ENCODE peak calls at places on chromosome 13, in five cellular contexts. One of them, this sample, is unnamed.

GRCh38 chr13:23433171-23434153 is at the start of gene SACS:
- DNase-seq in Panc1: no peak
- DNase-seq in stimulated activated CD4-positive, alpha-beta T cell treated with anti-CD3 and anti-CD28 coated beads, Interleukin-15, amount 100 ng/mL, for 1 hour: no peak
- DNase-seq in brain microvascular endothelial cell: peak
- DNase-seq in activated CD4-positive, CD25-positive, alpha-beta regulatory T cell treated with anti-CD3 and anti-CD28 coated beads, Interleukin-2, amount 50 U/mL, for 72 hours: no peak
- DNase-seq in this sample: no peak

GRCh38 chr13:27043013-27043412 is 128.6 kb downstream of the USP12 start:
- DNase-seq in Panc1: peak
- DNase-seq in stimulated activated CD4-positive, alpha-beta T cell treated with anti-CD3 and anti-CD28 coated beads, Interleukin-15, amount 100 ng/mL, for 1 hour: no peak
- DNase-seq in brain microvascular endothelial cell: peak
- DNase-seq in activated CD4-positive, CD25-positive, alpha-beta regulatory T cell treated with anti-CD3 and anti-CD28 coated beads, Interleukin-2, amount 50 U/mL, for 72 hours: no peak
- DNase-seq in this sample: no peak

GRCh38 chr13:39913928-39914327 is 258.5 kb downstream of the COG6 start:
- DNase-seq in Panc1: no peak
- DNase-seq in stimulated activated CD4-positive, alpha-beta T cell treated with anti-CD3 and anti-CD28 coated beads, Interleukin-15, amount 100 ng/mL, for 1 hour: no peak
- DNase-seq in brain microvascular endothelial cell: peak
- DNase-seq in activated CD4-positive, CD25-positive, alpha-beta regulatory T cell treated with anti-CD3 and anti-CD28 coated beads, Interleukin-2, amount 50 U/mL, for 72 hours: no peak
- DNase-seq in this sample: no peak

GRCh38 chr13:98468352-98468751 is 108.6 kb downstream of the STK24 start:
- DNase-seq in Panc1: no peak
- DNase-seq in stimulated activated CD4-positive, alpha-beta T cell treated with anti-CD3 and anti-CD28 coated beads, Interleukin-15, amount 100 ng/mL, for 1 hour: no peak
- DNase-seq in brain microvascular endothelial cell: no peak
- DNase-seq in activated CD4-positive, CD25-positive, alpha-beta regulatory T cell treated with anti-CD3 and anti-CD28 coated beads, Interleukin-2, amount 50 U/mL, for 72 hours: no peak
- DNase-seq in this sample: no peak

GRCh38 chr13:22945321-22946226 is 235.2 kb upstream of the SGCG start:
- DNase-seq in Panc1: no peak
- DNase-seq in stimulated activated CD4-positive, alpha-beta T cell treated with anti-CD3 and anti-CD28 coated beads, Interleukin-15, amount 100 ng/mL, for 1 hour: no peak
- DNase-seq in brain microvascular endothelial cell: no peak
- DNase-seq in activated CD4-positive, CD25-positive, alpha-beta regulatory T cell treated with anti-CD3 and anti-CD28 coated beads, Interleukin-2, amount 50 U/mL, for 72 hours: no peak
- DNase-seq in this sample: no peak

GRCh38 chr13:93116809-93117208 is 109.8 kb upstream of the GPC6 start:
- DNase-seq in Panc1: no peak
- DNase-seq in stimulated activated CD4-positive, alpha-beta T cell treated with anti-CD3 and anti-CD28 coated beads, Interleukin-15, amount 100 ng/mL, for 1 hour: no peak
- DNase-seq in brain microvascular endothelial cell: no peak
- DNase-seq in activated CD4-positive, CD25-positive, alpha-beta regulatory T cell treated with anti-CD3 and anti-CD28 coated beads, Interleukin-2, amount 50 U/mL, for 72 hours: no peak
- DNase-seq in this sample: no peak

GRCh38 chr13:47374741-47375140 is 477.9 kb upstream of the HTR2A start:
- DNase-seq in Panc1: no peak
- DNase-seq in stimulated activated CD4-positive, alpha-beta T cell treated with anti-CD3 and anti-CD28 coated beads, Interleukin-15, amount 100 ng/mL, for 1 hour: no peak
- DNase-seq in brain microvascular endothelial cell: no peak
- DNase-seq in activated CD4-positive, CD25-positive, alpha-beta regulatory T cell treated with anti-CD3 and anti-CD28 coated beads, Interleukin-2, amount 50 U/mL, for 72 hours: no peak
- DNase-seq in this sample: no peak

GRCh38 chr13:70756088-70756487 is 647.8 kb upstream of the KLHL1 start:
- DNase-seq in Panc1: no peak
- DNase-seq in stimulated activated CD4-positive, alpha-beta T cell treated with anti-CD3 and anti-CD28 coated beads, Interleukin-15, amount 100 ng/mL, for 1 hour: no peak
- DNase-seq in brain microvascular endothelial cell: no peak
- DNase-seq in activated CD4-positive, CD25-positive, alpha-beta regulatory T cell treated with anti-CD3 and anti-CD28 coated beads, Interleukin-2, amount 50 U/mL, for 72 hours: no peak
- DNase-seq in this sample: no peak

GRCh38 chr13:42892760-42893159 is 99.3 kb downstream of the EPSTI1 start:
- DNase-seq in Panc1: no peak
- DNase-seq in stimulated activated CD4-positive, alpha-beta T cell treated with anti-CD3 and anti-CD28 coated beads, Interleukin-15, amount 100 ng/mL, for 1 hour: no peak
- DNase-seq in brain microvascular endothelial cell: peak
- DNase-seq in activated CD4-positive, CD25-positive, alpha-beta regulatory T cell treated with anti-CD3 and anti-CD28 coated beads, Interleukin-2, amount 50 U/mL, for 72 hours: no peak
- DNase-seq in this sample: no peak